ENCODE peak calls at places on chromosomes 16 and 17, in seven cellular contexts. Z, S, A, K, N, H and G are unnamed samples.

GRCh38 chr17:47276868-47277267 is 23.2 kb downstream of the ITGB3 start:
- DNase-seq in Z (no peak), S (peak), A (no peak), K (peak), N (peak), H (peak), G (peak)

GRCh38 chr17:56029980-56030624 is 123.2 kb upstream of the ANKFN1 start:
- DNase-seq in Z (no peak), S (no peak), A (no peak), K (no peak), N (no peak), H (no peak), G (no peak)

GRCh38 chr17:45372325-45372869 is 55.6 kb upstream of the MAP3K14 start:
- DNase-seq in Z (no peak), S (no peak), A (peak), K (no peak), N (no peak), H (no peak), G (no peak)

GRCh38 chr16:69709456-69710084 is 16.8 kb downstream of the NQO1 start:
- DNase-seq in Z (peak), S (peak), A (peak), K (peak), N (peak), H (no peak), G (peak)

GRCh38 chr17:29124931-29125270 is 55.3 kb downstream of the MYO18A start:
- DNase-seq in Z (no peak), S (peak), A (no peak), K (no peak), N (no peak), H (peak), G (no peak)

GRCh38 chr16:56995136-56995805 is 5.9 kb downstream of the NLRC5 start:
- DNase-seq in Z (no peak), S (no peak), A (no peak), K (no peak), N (no peak), H (no peak), G (no peak)

GRCh38 chr16:10729649-10730048 is 14.0 kb upstream of the NUBP1 start:
- DNase-seq in Z (no peak), S (peak), A (peak), K (peak), N (peak), H (no peak), G (peak)

GRCh38 chr16:57859331-57859730 is 57.0 kb upstream of the KIFC3 start:
- DNase-seq in Z (peak), S (no peak), A (peak), K (peak), N (no peak), H (no peak), G (peak)

GRCh38 chr16:48384305-48384981 is 770 bp downstream of the SIAH1 start:
- DNase-seq in Z (peak), S (peak), A (peak), K (no peak), N (peak), H (peak), G (peak)

GRCh38 chr17:61450641-61451537 is 1.3 kb upstream of the TBX4 start:
- DNase-seq in Z (no peak), S (no peak), A (no peak), K (no peak), N (no peak), H (no peak), G (peak)

GRCh38 chr17:10119203-10120112 is 78.9 kb downstream of the GAS7 start:
- DNase-seq in Z (no peak), S (peak), A (no peak), K (no peak), N (peak), H (peak), G (no peak)

GRCh38 chr17:31627960-31628359 is 231.1 kb downstream of the COPRS start:
- DNase-seq in Z (no peak), S (no peak), A (no peak), K (peak), N (no peak), H (no peak), G (no peak)

GRCh38 chr17:5516060-5516792 is 29.9 kb downstream of the MIS12 start:
- DNase-seq in Z (no peak), S (no peak), A (peak), K (peak), N (no peak), H (no peak), G (no peak)

GRCh38 chr17:45387739-45388138 is 44.9 kb downstream of the ARHGAP27 start:
- DNase-seq in Z (no peak), S (no peak), A (no peak), K (no peak), N (no peak), H (no peak), G (no peak)

GRCh38 chr17:46841561-46842379 is 9.6 kb upstream of the WNT9B start:
- DNase-seq in Z (no peak), S (no peak), A (no peak), K (no peak), N (peak), H (no peak), G (peak)

GRCh38 chr16:84314814-84315213 is 20.1 kb downstream of the WFDC1 start:
- DNase-seq in Z (no peak), S (no peak), A (no peak), K (no peak), N (no peak), H (no peak), G (no peak)

GRCh38 chr17:59002848-59003247 is 103.8 kb downstream of the TRIM37 start:
- DNase-seq in Z (no peak), S (no peak), A (no peak), K (no peak), N (no peak), H (no peak), G (no peak)

GRCh38 chr16:64089697-64090096 is 1032.2 kb downstream of the CDH11 start:
- DNase-seq in Z (no peak), S (peak), A (peak), K (peak), N (peak), H (no peak), G (peak)

GRCh38 chr17:27276653-27277156 is 17.2 kb upstream of the WSB1 start:
- DNase-seq in Z (no peak), S (no peak), A (no peak), K (no peak), N (peak), H (no peak), G (peak)

GRCh38 chr16:69112285-69113129 is 7.1 kb downstream of the HAS3 start:
- DNase-seq in Z (peak), S (peak), A (peak), K (no peak), N (peak), H (peak), G (peak)

GRCh38 chr17:64638552-64639198 is 23.4 kb downstream of the SMURF2 start:
- DNase-seq in Z (no peak), S (no peak), A (no peak), K (no peak), N (no peak), H (no peak), G (no peak)

GRCh38 chr16:1026057-1026783 is 44.6 kb downstream of the SOX8 start:
- DNase-seq in Z (no peak), S (no peak), A (no peak), K (no peak), N (no peak), H (no peak), G (peak)

GRCh38 chr16:2835638-2836493 is 5.8 kb downstream of the ZG16B start:
- DNase-seq in Z (no peak), S (peak), A (peak), K (peak), N (peak), H (peak), G (no peak)

GRCh38 chr16:16025214-16025968 is 76.0 kb downstream of the ABCC1 start:
- DNase-seq in Z (no peak), S (no peak), A (no peak), K (peak), N (no peak), H (no peak), G (peak)

GRCh38 chr16:4375717-4376116 is 4.1 kb downstream of the VASN start:
- DNase-seq in Z (no peak), S (no peak), A (no peak), K (peak), N (no peak), H (peak), G (peak)

GRCh38 chr16:35564889-35565288 is 2105.5 kb downstream of the TP53TG3F start:
- DNase-seq in Z (no peak), S (no peak), A (no peak), K (no peak), N (no peak), H (no peak), G (no peak)

GRCh38 chr17:1197781-1198490 is 18.2 kb upstream of the ABR start:
- DNase-seq in Z (no peak), S (peak), A (no peak), K (no peak), N (no peak), H (peak), G (no peak)

GRCh38 chr16:90032664-90033346 is 13.5 kb upstream of the DBNDD1 start:
- DNase-seq in Z (no peak), S (no peak), A (peak), K (peak), N (no peak), H (no peak), G (no peak)

GRCh38 chr16:67268136-67268579 is 11.2 kb upstream of the PLEKHG4 start:
- DNase-seq in Z (no peak), S (peak), A (peak), K (peak), N (no peak), H (peak), G (no peak)

GRCh38 chr17:1134634-1135324 is 45.0 kb downstream of the ABR start:
- DNase-seq in Z (no peak), S (no peak), A (no peak), K (no peak), N (no peak), H (no peak), G (no peak)

GRCh38 chr16:11100239-11100750 is 155.7 kb downstream of the SOCS1 start:
- DNase-seq in Z (no peak), S (peak), A (peak), K (peak), N (peak), H (peak), G (peak)

GRCh38 chr17:78359216-78359935 is 501 bp downstream of the SOCS3 start:
- DNase-seq in Z (peak), S (no peak), A (no peak), K (no peak), N (peak), H (peak), G (peak)